ENCODE peak calls at places on chromosomes 5 and 9, in four cellular contexts. H is GM12878, O is HepG2, Y is K562. G is an unnamed sample.

GRCh38 chr9:78539904-78540303 is 243.0 kb downstream of the PSAT1 start:
- ATAC-seq in H (no peak), O (peak), Y (no peak), G (no peak)

GRCh38 chr5:168226012-168226411 is 65.4 kb upstream of the WWC1 start:
- ATAC-seq in H (no peak), O (no peak), Y (no peak), G (no peak)

GRCh38 chr5:133875179-133875578 is 93.2 kb downstream of the C5orf15 start:
- ATAC-seq in H (no peak), O (no peak), Y (no peak), G (no peak)

GRCh38 chr9:100731038-100731556 is 153.2 kb downstream of the CAVIN4 start:
- ATAC-seq in H (no peak), O (no peak), Y (no peak), G (no peak)

GRCh38 chr9:121819511-121820231 is 168.2 kb downstream of the DAB2IP start:
- ATAC-seq in H (no peak), O (no peak), Y (no peak), G (no peak)

GRCh38 chr5:127297348-127298035 is 6.9 kb downstream of the MEGF10 start:
- ATAC-seq in H (no peak), O (no peak), Y (no peak), G (no peak)

GRCh38 chr5:43676083-43676840 is 73.3 kb downstream of the NNT start:
- ATAC-seq in H (no peak), O (no peak), Y (no peak), G (no peak)

GRCh38 chr9:83020864-83021263 is 42.1 kb downstream of the RASEF start:
- ATAC-seq in H (no peak), O (no peak), Y (no peak), G (no peak)

GRCh38 chr5:131977212-131977604 is 31.7 kb upstream of the MEIKIN start:
- ATAC-seq in H (no peak), O (no peak), Y (no peak), G (no peak)

GRCh38 chr5:123696948-123697347 is 185.0 kb downstream of the CSNK1G3 start:
- ATAC-seq in H (no peak), O (no peak), Y (no peak), G (peak)

GRCh38 chr5:95852567-95852966 is 30.0 kb upstream of the GLRX start:
- ATAC-seq in H (no peak), O (no peak), Y (no peak), G (no peak)

GRCh38 chr5:116144103-116144502 is 59.3 kb downstream of the COMMD10 start:
- ATAC-seq in H (no peak), O (no peak), Y (no peak), G (no peak)

GRCh38 chr5:129460951-129461815 is 1.1 kb downstream of the ADAMTS19 start:
- ATAC-seq in H (peak), O (peak), Y (peak), G (peak)

GRCh38 chr5:129459485-129460120 is 495 bp upstream of the ADAMTS19 start:
- ATAC-seq in H (no peak), O (peak), Y (no peak), G (peak)

GRCh38 chr5:129460121-129460950 is at the start of gene ADAMTS19:
- ATAC-seq in H (peak), O (peak), Y (no peak), G (peak)

GRCh38 chr5:129465945-129466344 is 5.8 kb downstream of the ADAMTS19 start:
- ATAC-seq in H (no peak), O (no peak), Y (no peak), G (no peak)

DNA sequence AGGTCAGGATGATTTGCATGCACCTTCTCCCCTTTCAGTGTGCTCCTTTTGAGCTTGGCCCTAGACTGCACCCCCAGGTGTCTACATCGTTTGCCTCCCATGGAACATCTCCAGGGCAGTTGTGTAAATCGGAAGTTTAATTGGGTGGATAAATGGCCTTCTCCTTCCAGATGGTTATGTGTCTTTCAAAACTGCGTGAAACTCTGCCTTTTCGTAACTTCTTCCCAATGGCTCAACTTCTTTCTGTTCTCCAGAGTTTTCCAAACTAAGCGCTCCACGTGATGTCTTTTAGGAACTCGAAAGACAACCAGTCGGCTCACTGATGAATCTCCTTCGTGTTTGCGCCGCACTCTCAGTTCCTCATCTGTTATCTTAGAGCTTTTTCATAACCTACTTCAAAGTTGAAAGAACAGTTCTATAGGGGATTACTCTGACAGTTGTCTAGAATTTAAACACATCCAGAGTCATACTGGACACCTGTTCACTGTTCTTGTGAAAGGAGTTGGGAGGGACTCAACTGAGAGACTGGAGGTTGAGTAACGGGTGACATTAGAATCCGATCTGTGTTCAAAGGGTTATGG is 1.8 kb downstream of the ADAMTS19 start:
- ATAC-seq in H (peak), O (no peak), Y (no peak), G (no peak)
- H3K4me3 ChIP-seq in H (no peak), O (no peak), Y (no peak), G (peak)

DNA sequence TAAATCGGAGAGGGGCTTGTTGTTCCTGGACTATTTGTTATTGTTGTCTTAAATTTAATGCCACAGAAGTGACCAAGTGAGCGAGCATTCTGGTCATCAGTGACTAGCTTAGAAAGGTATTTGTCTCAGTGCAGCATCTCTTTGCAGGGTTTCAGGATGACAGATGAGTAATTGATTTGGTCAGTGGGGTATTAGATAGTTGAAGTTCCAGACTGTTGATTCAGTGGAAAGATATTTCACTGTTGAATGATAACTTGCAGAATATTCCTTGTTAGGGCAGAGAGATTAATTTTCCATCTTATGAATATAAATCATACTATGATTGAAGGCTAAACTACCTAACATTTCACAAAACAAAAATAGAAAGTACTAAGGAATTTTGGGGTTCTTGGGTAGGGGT is 122.4 kb downstream of the TRIO start:
- ATAC-seq in H (peak), O (no peak), Y (no peak), G (no peak)
- TF ChIP-seq EP300 in H (no peak), O (no peak), Y (no peak), G (no peak)

GRCh38 chr5:140821375-140822280 is at the start of gene PCDHA5:
- ATAC-seq in H (no peak), O (no peak), Y (peak), G (no peak)
- H3K4me3 ChIP-seq in H (no peak), O (no peak), Y (peak), G (no peak)

GRCh38 chr5:150640311-150641005 is at the start of gene SYNPO:
- ATAC-seq in H (no peak), O (peak), Y (peak), G (peak)
- TF ChIP-seq EP300 in H (no peak), O (no peak), Y (peak), G (no peak)

GRCh38 chr9:33677506-33677809 is 117.9 kb upstream of the PRSS3 start:
- ATAC-seq in H (no peak), O (no peak), Y (no peak), G (no peak)
- H3K4me3 ChIP-seq in H (peak), O (no peak), Y (peak), G (peak)

GRCh38 chr9:107954303-107954702 is 464.7 kb upstream of the KLF4 start:
- ATAC-seq in H (no peak), O (no peak), Y (no peak), G (peak)
- TF ChIP-seq EP300 in H (no peak), O (no peak), Y (no peak), G (no peak)

DNA sequence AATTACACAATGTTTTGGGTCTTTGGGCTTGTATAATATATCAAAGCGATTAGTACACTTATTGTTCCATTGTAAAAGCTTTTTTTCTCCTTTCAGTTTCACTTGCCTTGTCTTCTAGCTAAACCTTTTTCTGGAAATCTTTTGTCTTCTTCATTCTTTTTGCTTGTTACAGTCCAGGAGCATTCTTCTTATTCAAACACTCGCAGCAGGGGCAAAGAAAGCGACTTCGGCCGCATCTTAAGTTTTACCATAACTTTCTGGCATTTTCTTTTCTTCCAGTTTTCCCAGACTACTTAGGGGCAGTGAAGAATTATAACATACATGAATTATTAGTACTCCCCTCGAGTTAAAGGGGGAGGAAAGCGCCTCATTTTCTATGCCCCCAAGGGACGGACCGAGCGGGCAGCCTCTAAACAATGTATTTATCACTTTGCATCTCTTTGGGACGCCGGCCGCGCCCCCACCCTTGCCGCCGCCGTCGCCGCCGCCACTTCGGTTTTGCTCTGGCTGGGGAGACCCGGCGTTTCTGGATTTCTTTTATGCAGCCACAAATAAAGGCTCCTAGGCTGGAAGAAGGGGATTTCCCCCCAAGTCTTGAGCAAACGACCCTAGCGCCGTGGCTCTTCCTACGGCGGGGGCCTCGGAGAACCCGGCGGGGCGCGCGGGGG is 7.5 kb upstream of the NEUROG1 start:
- ATAC-seq in H (peak), O (no peak), Y (no peak), G (no peak)
- H3K4me3 ChIP-seq in H (peak), O (no peak), Y (no peak), G (peak)